ENCODE peak calls at places on chromosomes 12 and 14, in ten cellular contexts. One of them, this sample, is unnamed.

GRCh38 chr12:64696065-64696741 is 63.0 kb downstream of the GNS start:
- DNase-seq in Panc1: no peak
- DNase-seq in HFF-Myc: no peak
- DNase-seq in esophagus squamous epithelium: no peak
- DNase-seq in cardiac fibroblast: peak; percentile 60
- DNase-seq in astrocyte of the cerebellum: no peak
- DNase-seq in stimulated activated CD4-positive, alpha-beta T cell treated with anti-CD3 and anti-CD28 coated beads, Interleukin-1b, Interleukin-23, amount 100 ng/mL, for 1 hour: no peak
- DNase-seq in B cell: no peak
- DNase-seq in lung microvascular endothelial cell: peak; percentile 45
- DNase-seq in fibroblast of lung: peak; percentile 19
- DNase-seq in this sample: no peak

GRCh38 chr14:103819503-103820307 is 27.7 kb downstream of the PPP1R13B start:
- DNase-seq in esophagus squamous epithelium: no peak
- DNase-seq in cardiac fibroblast: peak; percentile 58
- DNase-seq in lung microvascular endothelial cell: peak; percentile 68
- DNase-seq in HFF-Myc: no peak
- DNase-seq in stimulated activated CD4-positive, alpha-beta T cell treated with anti-CD3 and anti-CD28 coated beads, Interleukin-1b, Interleukin-23, amount 100 ng/mL, for 1 hour: no peak
- DNase-seq in fibroblast of lung: peak; percentile 15
- DNase-seq in astrocyte of the cerebellum: no peak
- DNase-seq in Panc1: no peak
- DNase-seq in B cell: no peak
- DNase-seq in this sample: no peak

GRCh38 chr14:92692822-92693226 is 55.6 kb downstream of the LGMN start:
- DNase-seq in astrocyte of the cerebellum: no peak
- DNase-seq in Panc1: no peak
- DNase-seq in lung microvascular endothelial cell: peak; percentile 38
- DNase-seq in esophagus squamous epithelium: no peak
- DNase-seq in B cell: no peak
- DNase-seq in HFF-Myc: no peak
- DNase-seq in stimulated activated CD4-positive, alpha-beta T cell treated with anti-CD3 and anti-CD28 coated beads, Interleukin-1b, Interleukin-23, amount 100 ng/mL, for 1 hour: no peak
- DNase-seq in fibroblast of lung: peak; percentile 47
- DNase-seq in cardiac fibroblast: peak; percentile 87
- DNase-seq in this sample: no peak

GRCh38 chr12:5003025-5003666 is 40.5 kb upstream of the KCNA5 start:
- DNase-seq in B cell: peak; percentile 59
- DNase-seq in fibroblast of lung: peak; percentile 40
- DNase-seq in astrocyte of the cerebellum: no peak
- DNase-seq in esophagus squamous epithelium: no peak
- DNase-seq in cardiac fibroblast: peak; percentile 64
- DNase-seq in lung microvascular endothelial cell: peak; percentile 74
- DNase-seq in Panc1: peak; percentile 69
- DNase-seq in stimulated activated CD4-positive, alpha-beta T cell treated with anti-CD3 and anti-CD28 coated beads, Interleukin-1b, Interleukin-23, amount 100 ng/mL, for 1 hour: no peak
- DNase-seq in HFF-Myc: no peak
- DNase-seq in this sample: peak; percentile 36

GRCh38 chr14:96501383-96501745 is 818 bp upstream of the PAPOLA start:
- DNase-seq in fibroblast of lung: no peak
- DNase-seq in lung microvascular endothelial cell: no peak
- DNase-seq in B cell: no peak
- DNase-seq in cardiac fibroblast: no peak
- DNase-seq in HFF-Myc: no peak
- DNase-seq in stimulated activated CD4-positive, alpha-beta T cell treated with anti-CD3 and anti-CD28 coated beads, Interleukin-1b, Interleukin-23, amount 100 ng/mL, for 1 hour: no peak
- DNase-seq in Panc1: no peak
- DNase-seq in esophagus squamous epithelium: no peak
- DNase-seq in astrocyte of the cerebellum: no peak
- DNase-seq in this sample: no peak

GRCh38 chr12:47244730-47245285 is 165.0 kb upstream of the AMIGO2 start:
- DNase-seq in lung microvascular endothelial cell: no peak
- DNase-seq in astrocyte of the cerebellum: no peak
- DNase-seq in stimulated activated CD4-positive, alpha-beta T cell treated with anti-CD3 and anti-CD28 coated beads, Interleukin-1b, Interleukin-23, amount 100 ng/mL, for 1 hour: no peak
- DNase-seq in B cell: no peak
- DNase-seq in fibroblast of lung: no peak
- DNase-seq in HFF-Myc: no peak
- DNase-seq in esophagus squamous epithelium: no peak
- DNase-seq in cardiac fibroblast: no peak
- DNase-seq in Panc1: no peak
- DNase-seq in this sample: no peak

GRCh38 chr14:50110323-50111037 is 5.9 kb downstream of the VCPKMT start:
- DNase-seq in esophagus squamous epithelium: no peak
- DNase-seq in cardiac fibroblast: no peak
- DNase-seq in lung microvascular endothelial cell: no peak
- DNase-seq in fibroblast of lung: no peak
- DNase-seq in stimulated activated CD4-positive, alpha-beta T cell treated with anti-CD3 and anti-CD28 coated beads, Interleukin-1b, Interleukin-23, amount 100 ng/mL, for 1 hour: no peak
- DNase-seq in astrocyte of the cerebellum: no peak
- DNase-seq in Panc1: no peak
- DNase-seq in B cell: no peak
- DNase-seq in HFF-Myc: no peak
- DNase-seq in this sample: no peak

GRCh38 chr14:52265248-52265647 is 2.2 kb upstream of the PTGDR start:
- DNase-seq in fibroblast of lung: no peak
- DNase-seq in stimulated activated CD4-positive, alpha-beta T cell treated with anti-CD3 and anti-CD28 coated beads, Interleukin-1b, Interleukin-23, amount 100 ng/mL, for 1 hour: no peak
- DNase-seq in Panc1: no peak
- DNase-seq in astrocyte of the cerebellum: no peak
- DNase-seq in HFF-Myc: no peak
- DNase-seq in lung microvascular endothelial cell: no peak
- DNase-seq in B cell: no peak
- DNase-seq in esophagus squamous epithelium: no peak
- DNase-seq in cardiac fibroblast: no peak
- DNase-seq in this sample: no peak

GRCh38 chr14:90512332-90512951 is 115.6 kb downstream of the CALM1 start:
- DNase-seq in B cell: no peak
- DNase-seq in Panc1: no peak
- DNase-seq in lung microvascular endothelial cell: no peak
- DNase-seq in astrocyte of the cerebellum: no peak
- DNase-seq in stimulated activated CD4-positive, alpha-beta T cell treated with anti-CD3 and anti-CD28 coated beads, Interleukin-1b, Interleukin-23, amount 100 ng/mL, for 1 hour: no peak
- DNase-seq in esophagus squamous epithelium: no peak
- DNase-seq in cardiac fibroblast: no peak
- DNase-seq in fibroblast of lung: no peak
- DNase-seq in HFF-Myc: no peak
- DNase-seq in this sample: no peak

GRCh38 chr12:20494803-20495202 is 126.5 kb downstream of the PDE3A start:
- DNase-seq in fibroblast of lung: peak; percentile 34
- DNase-seq in lung microvascular endothelial cell: no peak
- DNase-seq in astrocyte of the cerebellum: no peak
- DNase-seq in B cell: no peak
- DNase-seq in esophagus squamous epithelium: no peak
- DNase-seq in Panc1: no peak
- DNase-seq in stimulated activated CD4-positive, alpha-beta T cell treated with anti-CD3 and anti-CD28 coated beads, Interleukin-1b, Interleukin-23, amount 100 ng/mL, for 1 hour: no peak
- DNase-seq in cardiac fibroblast: no peak
- DNase-seq in HFF-Myc: no peak
- DNase-seq in this sample: no peak

GRCh38 chr12:5456906-5457305 is 25.0 kb downstream of the NTF3 start:
- DNase-seq in fibroblast of lung: peak; percentile 80
- DNase-seq in cardiac fibroblast: peak; percentile 70
- DNase-seq in astrocyte of the cerebellum: peak; percentile 26
- DNase-seq in lung microvascular endothelial cell: peak; percentile 70
- DNase-seq in esophagus squamous epithelium: no peak
- DNase-seq in Panc1: no peak
- DNase-seq in B cell: no peak
- DNase-seq in stimulated activated CD4-positive, alpha-beta T cell treated with anti-CD3 and anti-CD28 coated beads, Interleukin-1b, Interleukin-23, amount 100 ng/mL, for 1 hour: no peak
- DNase-seq in HFF-Myc: no peak
- DNase-seq in this sample: no peak

GRCh38 chr14:72420749-72421452 is 473.0 kb downstream of the DPF3 start:
- DNase-seq in HFF-Myc: peak; percentile 25
- DNase-seq in cardiac fibroblast: peak; percentile 64
- DNase-seq in astrocyte of the cerebellum: peak; percentile 51
- DNase-seq in lung microvascular endothelial cell: peak; percentile 57
- DNase-seq in fibroblast of lung: peak; percentile 44
- DNase-seq in stimulated activated CD4-positive, alpha-beta T cell treated with anti-CD3 and anti-CD28 coated beads, Interleukin-1b, Interleukin-23, amount 100 ng/mL, for 1 hour: peak; percentile 60
- DNase-seq in esophagus squamous epithelium: no peak
- DNase-seq in B cell: peak; percentile 40
- DNase-seq in Panc1: peak; percentile 27
- DNase-seq in this sample: peak; percentile 44

GRCh38 chr14:101817511-101818001 is 56.0 kb downstream of the PPP2R5C start:
- DNase-seq in astrocyte of the cerebellum: no peak
- DNase-seq in stimulated activated CD4-positive, alpha-beta T cell treated with anti-CD3 and anti-CD28 coated beads, Interleukin-1b, Interleukin-23, amount 100 ng/mL, for 1 hour: no peak
- DNase-seq in cardiac fibroblast: no peak
- DNase-seq in Panc1: no peak
- DNase-seq in esophagus squamous epithelium: no peak
- DNase-seq in lung microvascular endothelial cell: no peak
- DNase-seq in HFF-Myc: no peak
- DNase-seq in fibroblast of lung: no peak
- DNase-seq in B cell: no peak
- DNase-seq in this sample: no peak

GRCh38 chr14:104443391-104444158 is 136.0 kb upstream of the C14orf180 start:
- DNase-seq in astrocyte of the cerebellum: no peak
- DNase-seq in esophagus squamous epithelium: no peak
- DNase-seq in fibroblast of lung: no peak
- DNase-seq in stimulated activated CD4-positive, alpha-beta T cell treated with anti-CD3 and anti-CD28 coated beads, Interleukin-1b, Interleukin-23, amount 100 ng/mL, for 1 hour: no peak
- DNase-seq in lung microvascular endothelial cell: no peak
- DNase-seq in cardiac fibroblast: no peak
- DNase-seq in HFF-Myc: no peak
- DNase-seq in Panc1: no peak
- DNase-seq in B cell: no peak
- DNase-seq in this sample: no peak

This sample was measured in smooth muscle cell of the brain vasculature.